ENCODE peak calls at places on chromosome 10, in four cellular contexts. One of them, this sample, is unnamed.

GRCh38 chr10:26841733-26842317 is 18.9 kb downstream of the ABI1 start:
- DNase-seq in mesothelial cell of epicardium: no peak
- DNase-seq in CMK: no peak
- DNase-seq in T-helper 1 cell: no peak
- DNase-seq in this sample: no peak

GRCh38 chr10:107019154-107019553 is 145.4 kb downstream of the SORCS1 start:
- DNase-seq in mesothelial cell of epicardium: no peak
- DNase-seq in CMK: no peak
- DNase-seq in T-helper 1 cell: no peak
- DNase-seq in this sample: no peak

GRCh38 chr10:119494224-119495060 is 48.1 kb downstream of the RGS10 start:
- DNase-seq in mesothelial cell of epicardium: no peak
- DNase-seq in CMK: no peak
- DNase-seq in T-helper 1 cell: no peak
- DNase-seq in this sample: no peak

GRCh38 chr10:71604324-71605018 is 115.1 kb downstream of the C10orf105 start:
- DNase-seq in mesothelial cell of epicardium: no peak
- DNase-seq in CMK: no peak
- DNase-seq in T-helper 1 cell: no peak
- DNase-seq in this sample: no peak

GRCh38 chr10:398954-399353 is 263.7 kb downstream of the ZMYND11 start:
- DNase-seq in mesothelial cell of epicardium: no peak
- DNase-seq in CMK: no peak
- DNase-seq in T-helper 1 cell: no peak
- DNase-seq in this sample: no peak

GRCh38 chr10:120508393-120508792 is 51.4 kb downstream of the PLPP4 start:
- DNase-seq in mesothelial cell of epicardium: no peak
- DNase-seq in CMK: no peak
- DNase-seq in T-helper 1 cell: no peak
- DNase-seq in this sample: peak; percentile 40

GRCh38 chr10:24415455-24416169 is 206.7 kb downstream of the KIAA1217 start:
- DNase-seq in mesothelial cell of epicardium: peak; percentile 76
- DNase-seq in CMK: no peak
- DNase-seq in T-helper 1 cell: no peak
- DNase-seq in this sample: peak; percentile 31

GRCh38 chr10:3500408-3500856 is 284.6 kb downstream of the KLF6 start:
- DNase-seq in mesothelial cell of epicardium: peak; percentile 64
- DNase-seq in CMK: no peak
- DNase-seq in T-helper 1 cell: no peak
- DNase-seq in this sample: no peak

GRCh38 chr10:74067373-74068370 is 69.8 kb downstream of the VCL start:
- DNase-seq in mesothelial cell of epicardium: no peak
- DNase-seq in CMK: no peak
- DNase-seq in T-helper 1 cell: no peak
- DNase-seq in this sample: no peak

GRCh38 chr10:113960617-113961260 is 82.9 kb upstream of the ADRB1 start:
- DNase-seq in mesothelial cell of epicardium: no peak
- DNase-seq in CMK: no peak
- DNase-seq in T-helper 1 cell: peak; percentile 48
- DNase-seq in this sample: no peak

GRCh38 chr10:75772153-75772887 is 340.9 kb downstream of the LRMDA start:
- DNase-seq in mesothelial cell of epicardium: no peak
- DNase-seq in CMK: no peak
- DNase-seq in T-helper 1 cell: no peak
- DNase-seq in this sample: no peak

GRCh38 chr10:31466313-31466712 is 147.3 kb downstream of the ZEB1 start:
- DNase-seq in mesothelial cell of epicardium: no peak
- DNase-seq in CMK: no peak
- DNase-seq in T-helper 1 cell: no peak
- DNase-seq in this sample: no peak

GRCh38 chr10:63094405-63094804 is 38.7 kb upstream of the NRBF2 start:
- DNase-seq in mesothelial cell of epicardium: no peak
- DNase-seq in CMK: no peak
- DNase-seq in T-helper 1 cell: no peak
- DNase-seq in this sample: no peak

GRCh38 chr10:99784025-99784730 is 1.7 kb downstream of the ABCC2 start:
- DNase-seq in mesothelial cell of epicardium: no peak
- DNase-seq in CMK: no peak
- DNase-seq in T-helper 1 cell: no peak
- DNase-seq in this sample: no peak

GRCh38 chr10:114766470-114766869 is 55.1 kb upstream of the FHIP2A start:
- DNase-seq in mesothelial cell of epicardium: no peak
- DNase-seq in CMK: no peak
- DNase-seq in T-helper 1 cell: no peak
- DNase-seq in this sample: no peak

GRCh38 chr10:36717118-36717517 is 408.3 kb upstream of the ANKRD30A start:
- DNase-seq in mesothelial cell of epicardium: no peak
- DNase-seq in CMK: no peak
- DNase-seq in T-helper 1 cell: no peak
- DNase-seq in this sample: no peak

GRCh38 chr10:108050626-108051025 is 886.1 kb upstream of the SORCS1 start:
- DNase-seq in mesothelial cell of epicardium: no peak
- DNase-seq in CMK: no peak
- DNase-seq in T-helper 1 cell: no peak
- DNase-seq in this sample: no peak

GRCh38 chr10:76643465-76643864 is 994.1 kb downstream of the KCNMA1 start:
- DNase-seq in mesothelial cell of epicardium: no peak
- DNase-seq in CMK: no peak
- DNase-seq in T-helper 1 cell: no peak
- DNase-seq in this sample: no peak

GRCh38 chr10:27679996-27680395 is 65.6 kb downstream of the MKX start:
- DNase-seq in mesothelial cell of epicardium: no peak
- DNase-seq in CMK: no peak
- DNase-seq in T-helper 1 cell: no peak
- DNase-seq in this sample: no peak

GRCh38 chr10:7787150-7787856 is 490 bp downstream of the KIN start:
- DNase-seq in mesothelial cell of epicardium: no peak
- DNase-seq in CMK: no peak
- DNase-seq in T-helper 1 cell: peak; percentile 0
- DNase-seq in this sample: no peak

GRCh38 chr10:119441151-119441821 is 101.2 kb downstream of the RGS10 start:
- DNase-seq in mesothelial cell of epicardium: no peak
- DNase-seq in CMK: no peak
- DNase-seq in T-helper 1 cell: no peak
- DNase-seq in this sample: no peak